ENCODE peak calls at places on chromosomes 1 and 21, in seven cellular contexts. One of them, this sample, is unnamed.

GRCh38 chr1:230219174-230220067 is 152.4 kb downstream of the GALNT2 start:
- DNase-seq in BJ: no peak
- DNase-seq in RWPE2: no peak
- DNase-seq in brain microvascular endothelial cell: no peak
- DNase-seq in BE2C: no peak
- DNase-seq in astrocyte of the spinal cord: no peak
- DNase-seq in CD8-positive, alpha-beta T cell: no peak
- DNase-seq in this sample: no peak

GRCh38 chr1:78145105-78145580 is 99.4 kb downstream of the GIPC2 start:
- DNase-seq in BJ: no peak
- DNase-seq in RWPE2: no peak
- DNase-seq in BE2C: peak
- DNase-seq in brain microvascular endothelial cell: peak
- DNase-seq in astrocyte of the spinal cord: peak
- DNase-seq in CD8-positive, alpha-beta T cell: no peak
- DNase-seq in this sample: peak

GRCh38 chr1:181499825-181500224 is 16.5 kb downstream of the CACNA1E start:
- DNase-seq in CD8-positive, alpha-beta T cell: no peak
- DNase-seq in BE2C: no peak
- DNase-seq in RWPE2: no peak
- DNase-seq in brain microvascular endothelial cell: no peak
- DNase-seq in astrocyte of the spinal cord: no peak
- DNase-seq in BJ: no peak
- DNase-seq in this sample: no peak

GRCh38 chr1:223776075-223776814 is 63.9 kb downstream of the CAPN2 start:
- DNase-seq in RWPE2: no peak
- DNase-seq in BE2C: no peak
- DNase-seq in CD8-positive, alpha-beta T cell: no peak
- DNase-seq in BJ: peak
- DNase-seq in astrocyte of the spinal cord: peak
- DNase-seq in brain microvascular endothelial cell: peak
- DNase-seq in this sample: no peak

GRCh38 chr1:8343464-8344001 is 25.6 kb downstream of the SLC45A1 start:
- DNase-seq in brain microvascular endothelial cell: peak
- DNase-seq in RWPE2: no peak
- DNase-seq in BE2C: no peak
- DNase-seq in astrocyte of the spinal cord: peak
- DNase-seq in CD8-positive, alpha-beta T cell: no peak
- DNase-seq in BJ: peak
- DNase-seq in this sample: no peak

GRCh38 chr1:237879195-237879594 is 11.5 kb downstream of the ZP4 start:
- DNase-seq in astrocyte of the spinal cord: peak
- DNase-seq in brain microvascular endothelial cell: peak
- DNase-seq in RWPE2: no peak
- DNase-seq in BE2C: no peak
- DNase-seq in BJ: no peak
- DNase-seq in CD8-positive, alpha-beta T cell: no peak
- DNase-seq in this sample: no peak

GRCh38 chr1:112359961-112360767 is 35.9 kb upstream of the CTTNBP2NL start:
- DNase-seq in brain microvascular endothelial cell: peak
- DNase-seq in CD8-positive, alpha-beta T cell: no peak
- DNase-seq in BJ: peak
- DNase-seq in RWPE2: no peak
- DNase-seq in astrocyte of the spinal cord: peak
- DNase-seq in BE2C: no peak
- DNase-seq in this sample: no peak

GRCh38 chr1:229514578-229515275 is 6.6 kb upstream of the NUP133 start:
- DNase-seq in brain microvascular endothelial cell: peak
- DNase-seq in RWPE2: no peak
- DNase-seq in CD8-positive, alpha-beta T cell: peak
- DNase-seq in astrocyte of the spinal cord: peak
- DNase-seq in BE2C: peak
- DNase-seq in BJ: peak
- DNase-seq in this sample: peak

GRCh38 chr21:43187715-43188114 is 18.9 kb downstream of the CRYAA start:
- DNase-seq in brain microvascular endothelial cell: no peak
- DNase-seq in RWPE2: peak
- DNase-seq in astrocyte of the spinal cord: no peak
- DNase-seq in BE2C: no peak
- DNase-seq in BJ: no peak
- DNase-seq in CD8-positive, alpha-beta T cell: no peak
- DNase-seq in this sample: no peak

GRCh38 chr21:35326677-35327076 is 277.6 kb upstream of the RUNX1 start:
- DNase-seq in brain microvascular endothelial cell: no peak
- DNase-seq in astrocyte of the spinal cord: no peak
- DNase-seq in RWPE2: no peak
- DNase-seq in BJ: peak
- DNase-seq in BE2C: no peak
- DNase-seq in CD8-positive, alpha-beta T cell: no peak
- DNase-seq in this sample: no peak

GRCh38 chr1:12006167-12006921 is 13.0 kb upstream of the MIIP start:
- DNase-seq in CD8-positive, alpha-beta T cell: no peak
- DNase-seq in BE2C: no peak
- DNase-seq in BJ: no peak
- DNase-seq in astrocyte of the spinal cord: no peak
- DNase-seq in brain microvascular endothelial cell: no peak
- DNase-seq in RWPE2: no peak
- DNase-seq in this sample: no peak

GRCh38 chr1:172926070-172926469 is 124.7 kb downstream of the TNFSF18 start:
- DNase-seq in BJ: no peak
- DNase-seq in CD8-positive, alpha-beta T cell: no peak
- DNase-seq in astrocyte of the spinal cord: no peak
- DNase-seq in brain microvascular endothelial cell: no peak
- DNase-seq in RWPE2: no peak
- DNase-seq in BE2C: no peak
- DNase-seq in this sample: no peak

GRCh38 chr1:203828424-203828823 is 33.0 kb upstream of the SNRPE start:
- DNase-seq in CD8-positive, alpha-beta T cell: no peak
- DNase-seq in brain microvascular endothelial cell: no peak
- DNase-seq in RWPE2: no peak
- DNase-seq in BE2C: no peak
- DNase-seq in BJ: no peak
- DNase-seq in astrocyte of the spinal cord: no peak
- DNase-seq in this sample: no peak

GRCh38 chr1:214551436-214552173 is at the start of gene PTPN14:
- DNase-seq in CD8-positive, alpha-beta T cell: no peak
- DNase-seq in astrocyte of the spinal cord: peak
- DNase-seq in brain microvascular endothelial cell: peak
- DNase-seq in BE2C: peak
- DNase-seq in RWPE2: peak
- DNase-seq in BJ: peak
- DNase-seq in this sample: peak

GRCh38 chr1:16125088-16125470 is 30.8 kb downstream of the EPHA2 start:
- DNase-seq in astrocyte of the spinal cord: no peak
- DNase-seq in CD8-positive, alpha-beta T cell: no peak
- DNase-seq in RWPE2: peak
- DNase-seq in BE2C: no peak
- DNase-seq in brain microvascular endothelial cell: no peak
- DNase-seq in BJ: no peak
- DNase-seq in this sample: no peak

GRCh38 chr1:73162576-73162975 is 880.2 kb upstream of the NEGR1 start:
- DNase-seq in BJ: no peak
- DNase-seq in astrocyte of the spinal cord: peak
- DNase-seq in CD8-positive, alpha-beta T cell: no peak
- DNase-seq in BE2C: no peak
- DNase-seq in brain microvascular endothelial cell: no peak
- DNase-seq in RWPE2: no peak
- DNase-seq in this sample: no peak

GRCh38 chr21:38354231-38354630 is 97.4 kb downstream of the KCNJ15 start:
- DNase-seq in CD8-positive, alpha-beta T cell: no peak
- DNase-seq in BE2C: no peak
- DNase-seq in brain microvascular endothelial cell: no peak
- DNase-seq in BJ: no peak
- DNase-seq in RWPE2: no peak
- DNase-seq in astrocyte of the spinal cord: no peak
- DNase-seq in this sample: no peak

GRCh38 chr1:6761338-6761737 is 23.9 kb upstream of the CAMTA1 start:
- DNase-seq in CD8-positive, alpha-beta T cell: no peak
- DNase-seq in brain microvascular endothelial cell: no peak
- DNase-seq in RWPE2: no peak
- DNase-seq in BE2C: no peak
- DNase-seq in astrocyte of the spinal cord: no peak
- DNase-seq in BJ: no peak
- DNase-seq in this sample: no peak

GRCh38 chr21:35503646-35504045 is 454.5 kb upstream of the RUNX1 start:
- DNase-seq in brain microvascular endothelial cell: no peak
- DNase-seq in BE2C: no peak
- DNase-seq in astrocyte of the spinal cord: peak
- DNase-seq in CD8-positive, alpha-beta T cell: peak
- DNase-seq in RWPE2: no peak
- DNase-seq in BJ: no peak
- DNase-seq in this sample: no peak

GRCh38 chr1:32398401-32398800 is 4.2 kb upstream of the BSDC1 start:
- DNase-seq in RWPE2: no peak
- DNase-seq in astrocyte of the spinal cord: peak
- DNase-seq in brain microvascular endothelial cell: peak
- DNase-seq in BJ: no peak
- DNase-seq in BE2C: no peak
- DNase-seq in CD8-positive, alpha-beta T cell: no peak
- DNase-seq in this sample: no peak

GRCh38 chr1:6646499-6647148 is 22.0 kb downstream of the THAP3 start:
- DNase-seq in astrocyte of the spinal cord: peak
- DNase-seq in RWPE2: no peak
- DNase-seq in CD8-positive, alpha-beta T cell: no peak
- DNase-seq in brain microvascular endothelial cell: peak
- DNase-seq in BE2C: no peak
- DNase-seq in BJ: no peak
- DNase-seq in this sample: no peak

GRCh38 chr1:107264561-107264960 is 123.7 kb downstream of the NTNG1 start:
- DNase-seq in astrocyte of the spinal cord: peak
- DNase-seq in BE2C: no peak
- DNase-seq in BJ: no peak
- DNase-seq in brain microvascular endothelial cell: peak
- DNase-seq in CD8-positive, alpha-beta T cell: no peak
- DNase-seq in RWPE2: no peak
- DNase-seq in this sample: no peak

GRCh38 chr1:107263291-107263790 is 122.5 kb downstream of the NTNG1 start:
- DNase-seq in astrocyte of the spinal cord: no peak
- DNase-seq in BJ: no peak
- DNase-seq in BE2C: no peak
- DNase-seq in CD8-positive, alpha-beta T cell: no peak
- DNase-seq in brain microvascular endothelial cell: no peak
- DNase-seq in RWPE2: no peak
- DNase-seq in this sample: no peak

GRCh38 chr1:107272321-107272720 is 131.5 kb downstream of the NTNG1 start:
- DNase-seq in CD8-positive, alpha-beta T cell: no peak
- DNase-seq in brain microvascular endothelial cell: no peak
- DNase-seq in BE2C: no peak
- DNase-seq in astrocyte of the spinal cord: no peak
- DNase-seq in BJ: no peak
- DNase-seq in RWPE2: no peak
- DNase-seq in this sample: no peak

GRCh38 chr1:107262472-107263286 is 121.8 kb downstream of the NTNG1 start:
- DNase-seq in BJ: no peak
- DNase-seq in CD8-positive, alpha-beta T cell: no peak
- DNase-seq in RWPE2: no peak
- DNase-seq in BE2C: no peak
- DNase-seq in brain microvascular endothelial cell: peak
- DNase-seq in astrocyte of the spinal cord: peak
- DNase-seq in this sample: no peak

GRCh38 chr1:107267489-107267888 is 126.7 kb downstream of the NTNG1 start:
- DNase-seq in brain microvascular endothelial cell: no peak
- DNase-seq in RWPE2: no peak
- DNase-seq in BJ: no peak
- DNase-seq in CD8-positive, alpha-beta T cell: no peak
- DNase-seq in BE2C: no peak
- DNase-seq in astrocyte of the spinal cord: no peak
- DNase-seq in this sample: no peak
- TF ChIP-seq CTCF in brain microvascular endothelial cell: no peak
- TF ChIP-seq CTCF in RWPE2: no peak
- TF ChIP-seq CTCF in BJ: no peak
- TF ChIP-seq CTCF in CD8-positive, alpha-beta T cell: no peak
- TF ChIP-seq CTCF in BE2C: no peak
- TF ChIP-seq CTCF in astrocyte of the spinal cord: no peak
- TF ChIP-seq CTCF in this sample: no peak

GRCh38 chr1:235331391-235331790 is 3.0 kb downstream of the GGPS1 start:
- DNase-seq in RWPE2: no peak
- DNase-seq in brain microvascular endothelial cell: no peak
- DNase-seq in BJ: no peak
- DNase-seq in BE2C: no peak
- DNase-seq in CD8-positive, alpha-beta T cell: no peak
- DNase-seq in astrocyte of the spinal cord: no peak
- DNase-seq in this sample: no peak

GRCh38 chr1:235327559-235328270 is at the start of gene ARID4B:
- DNase-seq in CD8-positive, alpha-beta T cell: no peak
- DNase-seq in astrocyte of the spinal cord: no peak
- DNase-seq in brain microvascular endothelial cell: no peak
- DNase-seq in RWPE2: peak
- DNase-seq in BJ: no peak
- DNase-seq in BE2C: no peak
- DNase-seq in this sample: peak

GRCh38 chr1:235330918-235331285 is 2.5 kb downstream of the GGPS1 start:
- DNase-seq in BJ: no peak
- DNase-seq in CD8-positive, alpha-beta T cell: no peak
- DNase-seq in astrocyte of the spinal cord: no peak
- DNase-seq in brain microvascular endothelial cell: no peak
- DNase-seq in RWPE2: no peak
- DNase-seq in BE2C: no peak
- DNase-seq in this sample: no peak

GRCh38 chr1:235328271-235329138 is at the start of gene GGPS1:
- DNase-seq in brain microvascular endothelial cell: peak
- DNase-seq in BE2C: peak
- DNase-seq in RWPE2: peak
- DNase-seq in BJ: peak
- DNase-seq in CD8-positive, alpha-beta T cell: peak
- DNase-seq in astrocyte of the spinal cord: peak
- DNase-seq in this sample: peak

GRCh38 chr1:235329139-235329808 is 904 bp downstream of the GGPS1 start:
- DNase-seq in BJ: no peak
- DNase-seq in RWPE2: no peak
- DNase-seq in BE2C: peak
- DNase-seq in CD8-positive, alpha-beta T cell: peak
- DNase-seq in brain microvascular endothelial cell: peak
- DNase-seq in astrocyte of the spinal cord: no peak
- DNase-seq in this sample: peak
- TF ChIP-seq CTCF in BJ: no peak
- TF ChIP-seq CTCF in RWPE2: no peak
- TF ChIP-seq CTCF in BE2C: no peak
- TF ChIP-seq CTCF in CD8-positive, alpha-beta T cell: peak
- TF ChIP-seq CTCF in brain microvascular endothelial cell: no peak
- TF ChIP-seq CTCF in astrocyte of the spinal cord: peak
- TF ChIP-seq CTCF in this sample: peak

GRCh38 chr21:26067836-26068401 is 102.7 kb downstream of the APP start:
- DNase-seq in RWPE2: no peak
- DNase-seq in CD8-positive, alpha-beta T cell: no peak
- DNase-seq in brain microvascular endothelial cell: no peak
- DNase-seq in BJ: no peak
- DNase-seq in BE2C: no peak
- DNase-seq in astrocyte of the spinal cord: no peak
- DNase-seq in this sample: no peak
- TF ChIP-seq CTCF in RWPE2: no peak
- TF ChIP-seq CTCF in CD8-positive, alpha-beta T cell: no peak
- TF ChIP-seq CTCF in brain microvascular endothelial cell: no peak
- TF ChIP-seq CTCF in BJ: no peak
- TF ChIP-seq CTCF in BE2C: no peak
- TF ChIP-seq CTCF in astrocyte of the spinal cord: no peak
- TF ChIP-seq CTCF in this sample: no peak

DNA sequence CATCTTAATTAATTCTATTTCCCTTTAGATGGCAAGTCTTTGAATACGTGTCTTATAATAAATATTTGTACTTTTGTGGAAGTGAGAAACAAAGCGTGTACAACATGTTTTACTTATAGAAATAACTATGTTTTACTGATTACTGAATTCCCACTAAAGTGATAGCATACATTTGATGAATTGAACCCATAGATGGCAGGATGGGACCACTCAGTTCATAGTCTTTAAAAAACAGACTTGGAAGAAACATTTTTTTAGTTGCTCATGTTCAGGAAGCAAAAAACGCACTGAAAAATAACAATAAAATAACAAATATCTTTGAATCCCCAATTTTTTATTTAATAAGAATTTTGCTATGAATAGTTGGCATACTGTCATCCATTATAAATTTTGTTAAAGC is 507.1 kb upstream of the ZRANB2 start:
- DNase-seq in BJ: peak
- DNase-seq in astrocyte of the spinal cord: peak
- DNase-seq in BE2C: peak
- DNase-seq in brain microvascular endothelial cell: no peak
- DNase-seq in RWPE2: no peak
- DNase-seq in CD8-positive, alpha-beta T cell: no peak
- DNase-seq in this sample: no peak
- TF ChIP-seq CTCF in BJ: peak
- TF ChIP-seq CTCF in astrocyte of the spinal cord: peak
- TF ChIP-seq CTCF in BE2C: peak
- TF ChIP-seq CTCF in brain microvascular endothelial cell: peak
- TF ChIP-seq CTCF in RWPE2: peak
- TF ChIP-seq CTCF in CD8-positive, alpha-beta T cell: no peak
- TF ChIP-seq CTCF in this sample: peak